ENCODE peak calls at places on chromosomes 2 and 18, in nine cellular contexts. J is psoas muscle, S is tibial nerve, V is cardiac muscle cell, K is Peyer's patch, R is HepG2, Q is aorta, I is BJ, X is body of pancreas. T is an unnamed sample.

GRCh38 chr2:227862227-227862740 is 9.1 kb upstream of the DAW1 start:
- DNase-seq in K (peak; percentile 25), V (peak; percentile 87), J (no peak), I (no peak), Q (no peak), S (no peak), R (peak; percentile 65), X (peak; percentile 34), T (peak; percentile 51)

GRCh38 chr2:146576301-146576700 is 1268.5 kb upstream of the ACVR2A start:
- DNase-seq in S (no peak), J (no peak), V (peak; percentile 48), I (no peak), Q (no peak), X (no peak), K (no peak), R (no peak), T (no peak)

GRCh38 chr18:8959551-8960135 is 142.9 kb upstream of the NDUFV2 start:
- DNase-seq in K (no peak), I (no peak), V (no peak), R (peak; percentile 79), S (no peak), Q (no peak), J (no peak), X (no peak), T (peak; percentile 60)

GRCh38 chr2:68936462-68936861 is 16.2 kb downstream of the GKN2 start:
- DNase-seq in V (peak; percentile 52), R (no peak), J (no peak), X (no peak), S (no peak), I (no peak), K (no peak), Q (no peak), T (no peak)

GRCh38 chr18:60554961-60555360 is 182.4 kb upstream of the MC4R start:
- DNase-seq in R (no peak), J (no peak), Q (no peak), S (no peak), V (no peak), K (no peak), X (no peak), I (no peak), T (no peak)

GRCh38 chr2:18910843-18911242 is 321.5 kb upstream of the NT5C1B start:
- DNase-seq in X (peak; percentile 19), J (no peak), K (no peak), Q (no peak), I (peak; percentile 77), R (no peak), V (peak; percentile 75), S (no peak), T (no peak)

GRCh38 chr18:21598726-21599584 is 1.5 kb downstream of the ESCO1 start:
- DNase-seq in S (no peak), I (no peak), R (peak; percentile 71), J (no peak), K (no peak), X (no peak), Q (no peak), V (no peak), T (no peak)

GRCh38 chr2:225164406-225165048 is 122.3 kb upstream of the DOCK10 start:
- DNase-seq in I (no peak), X (peak; percentile 7), K (no peak), V (peak; percentile 3), S (no peak), Q (no peak), J (no peak), R (no peak), T (no peak)

GRCh38 chr2:119323459-119323858 is 43.2 kb downstream of the C2orf76 start:
- DNase-seq in X (no peak), S (no peak), K (no peak), V (no peak), Q (no peak), J (no peak), R (no peak), I (no peak), T (no peak)

GRCh38 chr2:134324942-134325341 is 71.1 kb downstream of the MGAT5 start:
- DNase-seq in K (no peak), J (no peak), I (no peak), X (no peak), V (no peak), S (no peak), Q (no peak), R (no peak), T (no peak)

GRCh38 chr2:240427729-240428128 is 7.7 kb upstream of the GPC1 start:
- DNase-seq in K (no peak), I (no peak), J (no peak), V (no peak), Q (no peak), R (no peak), S (no peak), X (no peak), T (no peak)

GRCh38 chr2:192286093-192286701 is 91.5 kb upstream of the TMEFF2 start:
- DNase-seq in S (no peak), I (no peak), J (no peak), Q (no peak), K (no peak), R (peak; percentile 35), X (no peak), V (peak; percentile 78), T (no peak)

GRCh38 chr2:169799555-169799954 is 884 bp downstream of the SSB start:
- DNase-seq in S (no peak), V (peak; percentile 26), R (peak; percentile 25), K (no peak), J (no peak), Q (no peak), I (no peak), X (no peak), T (no peak)

GRCh38 chr2:14676371-14676770 is 43.9 kb downstream of the LRATD1 start:
- DNase-seq in V (no peak), X (no peak), S (no peak), I (no peak), K (no peak), Q (no peak), J (no peak), R (no peak), T (no peak)
- H3K4me3 ChIP-seq in V (no peak overlapping the region), X (no peak overlapping the region), S (no peak overlapping the region), I (no peak overlapping the region), K (no peak overlapping the region), Q (no peak overlapping the region), J (no peak overlapping the region), R (no peak overlapping the region), T (no peak overlapping the region)

GRCh38 chr18:70700496-70700895 is 411.7 kb downstream of the SOCS6 start:
- DNase-seq in S (no peak), J (no peak), V (no peak), I (no peak), K (no peak), Q (no peak), X (no peak), R (no peak), T (no peak)
- H3K4me3 ChIP-seq in S (no peak overlapping the region), J (no peak overlapping the region), V (no peak overlapping the region), I (no peak overlapping the region), K (no peak overlapping the region), Q (no peak overlapping the region), X (no peak overlapping the region), R (no peak overlapping the region), T (no peak overlapping the region)

DNA sequence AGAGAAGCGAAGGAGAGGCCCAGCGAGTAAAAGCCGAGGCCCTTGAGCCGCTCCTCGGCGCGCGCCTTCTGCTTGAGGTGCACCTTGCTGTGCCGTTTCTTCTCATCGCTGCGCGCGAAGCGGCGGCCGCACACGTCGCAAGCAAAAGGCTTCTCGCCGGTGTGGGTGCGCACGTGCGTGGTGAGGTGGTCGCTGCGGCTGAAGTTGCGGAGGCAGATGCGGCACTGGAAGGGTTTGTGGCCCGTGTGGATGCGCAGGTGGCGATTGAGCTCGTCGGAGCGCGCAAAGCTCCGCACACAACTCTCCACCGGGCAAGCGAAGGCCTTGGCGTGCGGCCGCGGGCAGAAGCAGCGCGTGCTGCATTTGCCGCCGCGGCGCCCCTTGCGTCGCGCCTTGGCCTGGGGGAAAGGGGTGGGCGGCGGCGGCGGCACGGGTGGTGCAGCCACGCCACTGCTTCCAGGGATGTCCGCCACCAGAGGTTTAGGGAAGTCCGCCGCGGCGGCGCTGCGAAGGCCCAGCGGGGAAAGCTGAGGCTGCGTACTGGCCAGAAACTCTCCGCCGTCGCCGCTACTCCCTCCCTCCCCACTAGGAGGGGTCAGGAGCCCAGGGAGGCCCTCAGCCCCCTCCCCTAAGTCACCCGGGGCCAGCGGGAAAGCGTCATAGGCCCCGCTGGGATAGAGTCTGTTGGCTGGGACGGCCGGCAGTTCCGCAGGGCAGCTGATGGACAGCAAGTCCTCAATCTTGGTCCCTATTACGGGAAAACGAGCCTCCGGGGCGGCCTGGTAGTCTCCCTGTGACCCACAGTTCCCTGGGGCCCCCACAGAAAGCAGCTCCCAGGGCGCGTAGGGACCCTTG is 1.7 kb downstream of the EGR4 start:
- DNase-seq in K (no peak), Q (no peak), I (no peak), V (no peak), S (no peak), X (no peak), J (no peak), R (no peak), T (peak; percentile 96)
- H3K4me3 ChIP-seq in K (peak overlapping the region; percentile 20), Q (no peak overlapping the region), I (peak overlapping the region; percentile 17), V (peak overlapping the region; percentile 4), S (no peak overlapping the region), X (no peak overlapping the region), J (peak overlapping the region; percentile 28), R (no peak overlapping the region), T (peak overlapping the region; percentile 50)

DNA sequence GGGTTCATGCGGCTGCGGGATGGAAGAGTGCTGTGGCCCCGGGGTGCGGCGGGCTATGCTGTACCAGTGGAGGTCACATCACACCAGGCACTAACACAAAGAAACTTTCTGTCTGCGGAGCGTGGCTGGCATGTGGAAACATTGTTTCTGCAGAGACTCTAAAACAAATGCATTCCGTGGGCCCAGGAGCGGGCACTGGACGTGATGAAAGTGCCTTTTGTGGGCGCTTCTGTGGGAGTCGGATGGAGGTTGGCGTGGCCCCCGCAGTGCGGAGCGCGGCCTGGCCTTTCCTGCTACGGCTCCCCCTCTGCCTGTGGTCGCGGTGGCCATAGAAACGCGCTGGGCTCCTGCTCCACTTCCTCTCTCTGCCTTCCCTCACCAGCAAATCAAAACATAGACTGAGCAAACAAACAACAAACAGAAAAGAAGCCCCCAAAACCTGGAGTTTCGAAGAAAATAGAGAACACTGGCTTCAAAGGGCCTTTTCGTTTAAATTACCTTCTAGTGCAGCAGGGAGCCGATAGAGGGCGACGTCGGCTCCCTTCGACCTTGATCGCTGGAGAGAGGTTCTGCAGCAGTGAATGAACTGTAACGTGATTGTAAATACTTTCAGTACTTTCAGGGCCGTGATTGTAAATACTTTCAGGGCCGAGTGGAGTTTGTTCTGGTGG is 51.4 kb downstream of the KIF5C start:
- DNase-seq in K (peak; percentile 45), I (no peak), V (peak; percentile 47), R (peak; percentile 48), J (no peak), Q (no peak), X (peak; percentile 20), S (no peak), T (peak; percentile 79)
- H3K4me3 ChIP-seq in K (peak overlapping the region; percentile 21), I (no peak overlapping the region), V (no peak overlapping the region), R (no peak overlapping the region), J (no peak overlapping the region), Q (no peak overlapping the region), X (no peak overlapping the region), S (no peak overlapping the region), T (no peak overlapping the region)

DNA sequence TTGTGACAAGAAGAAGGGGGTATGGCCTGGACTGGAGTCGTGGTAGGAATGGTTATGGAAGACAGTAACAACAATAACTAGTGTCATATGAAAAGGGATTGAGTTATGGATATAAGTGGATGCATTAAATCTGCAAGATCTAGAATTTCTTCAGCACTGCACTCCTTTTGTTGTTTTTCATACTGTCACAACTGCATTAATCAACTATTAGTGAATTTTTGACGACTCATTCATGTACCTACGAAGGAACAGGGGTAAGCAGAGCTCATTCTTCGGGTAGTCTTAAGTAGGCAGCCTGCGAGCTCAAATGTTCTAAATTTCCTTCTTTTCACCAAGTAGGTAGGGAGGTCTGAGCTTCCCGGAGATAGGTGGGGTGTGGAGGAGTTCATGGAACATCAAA is 109.7 kb upstream of the UPP2 start:
- DNase-seq in R (no peak), K (no peak), X (no peak), V (no peak), I (no peak), S (no peak), Q (no peak), J (no peak), T (no peak)
- H3K4me3 ChIP-seq in R (no peak overlapping the region), K (no peak overlapping the region), X (no peak overlapping the region), V (no peak overlapping the region), I (no peak overlapping the region), S (no peak overlapping the region), Q (no peak overlapping the region), J (no peak overlapping the region), T (no peak overlapping the region)